ENCODE peak calls at places on chromosomes 13 and 19, in five cellular contexts. B is activated naive CD8-positive, alpha-beta T cell treated with anti-CD3 and anti-CD28 coated beads, Interleukin-2, amount 10 ng/mL, durations not matched to agents 7 days and 5 days; L is AG08395; Q is cardiac muscle cell; U is fibroblast of lung. A is an unnamed sample.
A peak's percentile ranks its signal among the peaks of the same experiment; 100 is the strongest.

GRCh38 chr19:3690551-3691371 is 9.5 kb downstream of the PIP5K1C start:
- DNase-seq in L (no peak), U (no peak), Q (no peak), B (no peak), A (no peak)

GRCh38 chr19:55670280-55671053 is 4.6 kb upstream of the EPN1 start:
- DNase-seq in U (no peak), B (no peak), L (no peak), Q (no peak), A (no peak)

GRCh38 chr13:85436029-85436428 is 363.2 kb downstream of the SLITRK6 start:
- DNase-seq in L (no peak), Q (no peak), U (no peak), B (no peak), A (no peak)

GRCh38 chr19:34662919-34663318 is 14.0 kb downstream of the SCGB2B2 start:
- DNase-seq in U (no peak), L (peak; percentile 9), B (no peak), Q (no peak), A (peak; percentile 8)

GRCh38 chr13:114167885-114168284 is 11.2 kb upstream of the CFAP97D2 start:
- DNase-seq in Q (no peak), U (no peak), B (no peak), L (no peak), A (no peak)

GRCh38 chr19:485583-486236 is 10.6 kb upstream of the MADCAM1 start:
- DNase-seq in L (no peak), U (no peak), B (no peak), Q (no peak), A (peak; percentile 69)

GRCh38 chr13:48210178-48210577 is 22.8 kb upstream of the ITM2B start:
- DNase-seq in Q (no peak), B (no peak), L (peak; percentile 63), U (peak; percentile 82), A (peak; percentile 62)

GRCh38 chr19:45243144-45243732 is 2.0 kb downstream of the EXOC3L2 start:
- DNase-seq in B (no peak), U (no peak), L (no peak), Q (no peak), A (no peak)

A was measured in foreskin fibroblast.